ENCODE peak calls at places on chromosomes 11 and 22, in ten cellular contexts. G, Q, I, B, K, R, P, T, U and N are unnamed samples. For H3K4me1 and H3K27me3, the result is how much of the 10 kb centered on the place peaks cover.

GRCh38 chr11:115390441-115390840 is 113.8 kb downstream of the CADM1 start:
- DNase-seq in G (no peak), Q (no peak), I (no peak), B (no peak), K (no peak), R (no peak), P (no peak), T (no peak), U (no peak), N (no peak)

GRCh38 chr22:20582520-20583361 is 75.3 kb downstream of the MED15 start:
- DNase-seq in G (no peak), Q (no peak), I (no peak), B (no peak), K (no peak), R (no peak), P (no peak), T (no peak), U (no peak), N (no peak)

GRCh38 chr11:34773826-34774225 is 142.4 kb downstream of the APIP start:
- DNase-seq in G (no peak), Q (no peak), I (no peak), B (no peak), K (no peak), R (no peak), P (no peak), T (no peak), U (peak), N (no peak)

GRCh38 chr22:32987081-32987631 is 71.0 kb downstream of the SYN3 start:
- DNase-seq in G (peak), Q (no peak), I (no peak), B (no peak), K (no peak), R (peak), P (no peak), T (no peak), U (no peak), N (no peak)

GRCh38 chr22:42885446-42885845 is 28.4 kb upstream of the ARFGAP3 start:
- DNase-seq in G (no peak), Q (no peak), I (no peak), B (no peak), K (peak), R (no peak), P (no peak), T (no peak), U (no peak), N (peak)

GRCh38 chr11:92702771-92703170 is 266.7 kb upstream of the MTNR1B start:
- DNase-seq in G (no peak), Q (no peak), I (no peak), B (no peak), K (no peak), R (peak), P (no peak), T (no peak), U (peak), N (no peak)

GRCh38 chr22:45844949-45845613 is 131.9 kb downstream of the WNT7B start:
- DNase-seq in G (peak), Q (no peak), I (no peak), B (no peak), K (no peak), R (no peak), P (no peak), T (no peak), U (no peak), N (no peak)

GRCh38 chr11:75706260-75706729 is 11.3 kb upstream of the MOGAT2 start:
- DNase-seq in G (peak), Q (peak), I (peak), B (peak), K (peak), R (peak), P (peak), T (peak), U (peak), N (peak)

GRCh38 chr22:44393066-44393465 is 80.3 kb upstream of the SHISAL1 start:
- DNase-seq in G (no peak), Q (peak), I (no peak), B (no peak), K (peak), R (no peak), P (no peak), T (no peak), U (no peak), N (no peak)

GRCh38 chr11:47234669-47235075 is 13.9 kb downstream of the ACP2 start:
- DNase-seq in G (no peak), Q (no peak), I (peak), B (peak), K (peak), R (no peak), P (no peak), T (peak), U (peak), N (no peak)

GRCh38 chr11:86246293-86246675 is 1.7 kb downstream of the EED start:
- DNase-seq in G (no peak), Q (no peak), I (no peak), B (no peak), K (no peak), R (no peak), P (no peak), T (no peak), U (no peak), N (no peak)

GRCh38 chr11:58616594-58616993 is 5.9 kb upstream of the CNTF start:
- DNase-seq in G (no peak), Q (no peak), I (no peak), B (no peak), K (peak), R (peak), P (no peak), T (peak), U (peak), N (peak)

GRCh38 chr22:30424471-30425326 is 869 bp upstream of the MTFP1 start:
- DNase-seq in G (peak), Q (no peak), I (peak), B (peak), K (no peak), R (peak), P (no peak), T (no peak), U (peak), N (no peak)
- H3K4me1 ChIP-seq in G (under half), Q (under half), I (under half), B (under half), K (under half), R (half or more), P (half or more), T (under half), U (under half), N (under half)

GRCh38 chr11:20634781-20635180 is 34.6 kb upstream of the NELL1 start:
- DNase-seq in G (no peak), Q (no peak), I (no peak), B (no peak), K (no peak), R (no peak), P (no peak), T (no peak), U (no peak), N (no peak)

GRCh38 chr11:20640401-20640800 is 29.0 kb upstream of the NELL1 start:
- DNase-seq in G (no peak), Q (no peak), I (no peak), B (no peak), K (no peak), R (no peak), P (no peak), T (no peak), U (no peak), N (no peak)

GRCh38 chr11:20634044-20634443 is 34.6 kb downstream of the SLC6A5 start:
- DNase-seq in G (no peak), Q (no peak), I (no peak), B (no peak), K (no peak), R (no peak), P (peak), T (no peak), U (no peak), N (no peak)

GRCh38 chr11:20638074-20638473 is 31.3 kb upstream of the NELL1 start:
- DNase-seq in G (no peak), Q (no peak), I (no peak), B (no peak), K (no peak), R (no peak), P (no peak), T (no peak), U (no peak), N (no peak)

GRCh38 chr11:20639688-20640087 is 29.7 kb upstream of the NELL1 start:
- DNase-seq in G (no peak), Q (no peak), I (no peak), B (no peak), K (no peak), R (no peak), P (no peak), T (no peak), U (no peak), N (no peak)
- H3K27me3 ChIP-seq in G (under half), Q (under half), I (under half), B (under half), K (under half), R (under half), P (under half), T (under half), U (under half), N (under half)

GRCh38 chr11:66858186-66858938 is 1.5 kb downstream of the LRFN4 start:
- DNase-seq in G (no peak), Q (no peak), I (no peak), B (no peak), K (no peak), R (no peak), P (no peak), T (no peak), U (no peak), N (no peak)

GRCh38 chr11:66856496-66857233 is at the start of gene LRFN4:
- DNase-seq in G (peak), Q (peak), I (peak), B (no peak), K (no peak), R (peak), P (no peak), T (no peak), U (no peak), N (peak)

GRCh38 chr11:66855574-66856495 is 1.0 kb upstream of the LRFN4 start:
- DNase-seq in G (peak), Q (peak), I (no peak), B (peak), K (peak), R (peak), P (peak), T (peak), U (peak), N (peak)

GRCh38 chr11:66857927-66858185 is 992 bp downstream of the LRFN4 start:
- DNase-seq in G (no peak), Q (no peak), I (no peak), B (no peak), K (no peak), R (no peak), P (no peak), T (no peak), U (no peak), N (no peak)

GRCh38 chr11:66857234-66857926 is 516 bp downstream of the LRFN4 start:
- DNase-seq in G (peak), Q (no peak), I (no peak), B (no peak), K (no peak), R (peak), P (no peak), T (no peak), U (no peak), N (peak)
- H3K4me3 ChIP-seq in G (peak), Q (peak), I (no peak), B (peak), K (no peak), R (peak), P (peak), T (peak), U (peak), N (peak)

GRCh38 chr11:78536933-78537332 is 37.7 kb downstream of the NARS2 start:
- DNase-seq in G (no peak), Q (no peak), I (no peak), B (no peak), K (no peak), R (no peak), P (no peak), T (no peak), U (no peak), N (no peak)
- H3K4me1 ChIP-seq in G (under half), Q (under half), I (under half), B (under half), K (under half), R (under half), P (under half), T (under half), U (under half), N (under half)